ENCODE peak calls at places on chromosomes 6 and 20, in five cellular contexts. One of them, this sample, is unnamed.

GRCh38 chr6:134317471-134318131 is at the start of gene SGK1:
- DNase-seq in nephron progenitor cell: peak
- DNase-seq in AG04450: no peak
- DNase-seq in colonic mucosa: no peak
- DNase-seq in GM10248: peak
- DNase-seq in this sample: peak

GRCh38 chr6:79610301-79611009 is 20.7 kb upstream of the SH3BGRL2 start:
- DNase-seq in nephron progenitor cell: no peak
- DNase-seq in AG04450: no peak
- DNase-seq in colonic mucosa: no peak
- DNase-seq in GM10248: no peak
- DNase-seq in this sample: no peak

GRCh38 chr6:144379356-144379755 is 94.2 kb downstream of the UTRN start:
- DNase-seq in nephron progenitor cell: no peak
- DNase-seq in AG04450: peak
- DNase-seq in colonic mucosa: no peak
- DNase-seq in GM10248: no peak
- DNase-seq in this sample: no peak

GRCh38 chr6:11078266-11078665 is 15.4 kb upstream of the SMIM13 start:
- DNase-seq in nephron progenitor cell: no peak
- DNase-seq in AG04450: no peak
- DNase-seq in colonic mucosa: no peak
- DNase-seq in GM10248: no peak
- DNase-seq in this sample: no peak

GRCh38 chr20:189611-190010 is at the start of gene DEFB128:
- DNase-seq in nephron progenitor cell: no peak
- DNase-seq in AG04450: no peak
- DNase-seq in colonic mucosa: no peak
- DNase-seq in GM10248: no peak
- DNase-seq in this sample: no peak

GRCh38 chr6:141744194-141744925 is 388.4 kb upstream of the GJE1 start:
- DNase-seq in nephron progenitor cell: no peak
- DNase-seq in AG04450: no peak
- DNase-seq in colonic mucosa: no peak
- DNase-seq in GM10248: no peak
- DNase-seq in this sample: no peak

GRCh38 chr6:113847435-113847834 is 9.7 kb upstream of the MARCKS start:
- DNase-seq in nephron progenitor cell: no peak
- DNase-seq in AG04450: no peak
- DNase-seq in colonic mucosa: no peak
- DNase-seq in GM10248: no peak
- DNase-seq in this sample: no peak

GRCh38 chr20:53057579-53057978 is 85.4 kb downstream of the TSHZ2 start:
- DNase-seq in nephron progenitor cell: no peak
- DNase-seq in AG04450: no peak
- DNase-seq in colonic mucosa: no peak
- DNase-seq in GM10248: no peak
- DNase-seq in this sample: no peak

GRCh38 chr20:32480361-32481199 is 104.6 kb downstream of the NOL4L start:
- DNase-seq in nephron progenitor cell: no peak
- DNase-seq in AG04450: no peak
- DNase-seq in colonic mucosa: peak
- DNase-seq in GM10248: no peak
- DNase-seq in this sample: no peak

GRCh38 chr6:14732845-14733757 is 512.8 kb upstream of the JARID2 start:
- DNase-seq in nephron progenitor cell: no peak
- DNase-seq in AG04450: no peak
- DNase-seq in colonic mucosa: no peak
- DNase-seq in GM10248: no peak
- DNase-seq in this sample: no peak

GRCh38 chr6:30741789-30742315 is 635 bp downstream of the FLOT1 start:
- DNase-seq in nephron progenitor cell: no peak
- DNase-seq in AG04450: no peak
- DNase-seq in colonic mucosa: no peak
- DNase-seq in GM10248: no peak
- DNase-seq in this sample: no peak

GRCh38 chr6:41477572-41477971 is 68.6 kb upstream of the FOXP4 start:
- DNase-seq in nephron progenitor cell: no peak
- DNase-seq in AG04450: no peak
- DNase-seq in colonic mucosa: no peak
- DNase-seq in GM10248: no peak
- DNase-seq in this sample: no peak

GRCh38 chr6:39050453-39051112 is 2.0 kb downstream of the GLP1R start:
- DNase-seq in nephron progenitor cell: no peak
- DNase-seq in AG04450: no peak
- DNase-seq in colonic mucosa: no peak
- DNase-seq in GM10248: no peak
- DNase-seq in this sample: no peak

DNA sequence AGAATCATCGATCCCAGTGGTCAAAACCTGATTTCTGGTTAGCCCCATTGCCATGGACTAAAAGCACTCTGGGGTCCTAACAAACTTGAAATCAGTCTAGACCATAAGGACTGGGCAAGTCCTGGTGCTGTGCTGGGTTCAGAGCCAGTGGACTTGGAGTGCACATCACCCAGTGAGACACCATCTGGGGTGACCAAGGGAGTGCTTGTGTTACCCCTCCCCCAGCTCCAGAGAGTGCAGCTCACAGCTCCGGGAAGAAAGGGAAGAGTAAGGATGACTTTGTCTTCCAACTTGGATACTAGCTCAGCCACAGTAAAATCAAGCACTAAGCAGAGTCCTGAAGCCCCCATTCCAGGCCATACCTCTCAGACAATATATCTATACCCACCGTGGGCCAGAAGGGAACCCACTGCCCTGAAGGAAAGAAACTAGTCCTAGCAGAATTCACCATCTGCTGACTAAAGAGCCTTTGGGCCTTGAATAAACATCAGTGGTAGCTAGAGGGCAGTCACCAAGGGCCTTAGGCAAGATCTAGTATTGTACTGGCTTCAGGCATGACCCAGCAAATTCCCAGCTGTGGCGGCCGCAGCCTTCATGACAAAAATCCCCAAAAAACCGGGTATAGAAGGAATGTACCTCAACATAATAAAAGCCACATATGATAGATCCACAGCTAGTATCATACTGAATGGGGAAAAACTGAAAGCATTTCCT is 153.5 kb upstream of the OGFRL1 start:
- DNase-seq in nephron progenitor cell: no peak
- DNase-seq in AG04450: no peak
- DNase-seq in colonic mucosa: no peak
- DNase-seq in GM10248: no peak
- DNase-seq in this sample: no peak
- TF ChIP-seq CTCF in nephron progenitor cell: no peak
- TF ChIP-seq CTCF in AG04450: no peak
- TF ChIP-seq CTCF in colonic mucosa: no peak
- TF ChIP-seq CTCF in GM10248: no peak
- TF ChIP-seq CTCF in this sample: no peak

GRCh38 chr6:165976705-165977104 is 190.9 kb downstream of the TBXT start:
- DNase-seq in nephron progenitor cell: no peak
- DNase-seq in AG04450: no peak
- DNase-seq in colonic mucosa: no peak
- DNase-seq in GM10248: no peak
- DNase-seq in this sample: no peak
- TF ChIP-seq CTCF in nephron progenitor cell: no peak
- TF ChIP-seq CTCF in AG04450: no peak
- TF ChIP-seq CTCF in colonic mucosa: no peak
- TF ChIP-seq CTCF in GM10248: no peak
- TF ChIP-seq CTCF in this sample: no peak

DNA sequence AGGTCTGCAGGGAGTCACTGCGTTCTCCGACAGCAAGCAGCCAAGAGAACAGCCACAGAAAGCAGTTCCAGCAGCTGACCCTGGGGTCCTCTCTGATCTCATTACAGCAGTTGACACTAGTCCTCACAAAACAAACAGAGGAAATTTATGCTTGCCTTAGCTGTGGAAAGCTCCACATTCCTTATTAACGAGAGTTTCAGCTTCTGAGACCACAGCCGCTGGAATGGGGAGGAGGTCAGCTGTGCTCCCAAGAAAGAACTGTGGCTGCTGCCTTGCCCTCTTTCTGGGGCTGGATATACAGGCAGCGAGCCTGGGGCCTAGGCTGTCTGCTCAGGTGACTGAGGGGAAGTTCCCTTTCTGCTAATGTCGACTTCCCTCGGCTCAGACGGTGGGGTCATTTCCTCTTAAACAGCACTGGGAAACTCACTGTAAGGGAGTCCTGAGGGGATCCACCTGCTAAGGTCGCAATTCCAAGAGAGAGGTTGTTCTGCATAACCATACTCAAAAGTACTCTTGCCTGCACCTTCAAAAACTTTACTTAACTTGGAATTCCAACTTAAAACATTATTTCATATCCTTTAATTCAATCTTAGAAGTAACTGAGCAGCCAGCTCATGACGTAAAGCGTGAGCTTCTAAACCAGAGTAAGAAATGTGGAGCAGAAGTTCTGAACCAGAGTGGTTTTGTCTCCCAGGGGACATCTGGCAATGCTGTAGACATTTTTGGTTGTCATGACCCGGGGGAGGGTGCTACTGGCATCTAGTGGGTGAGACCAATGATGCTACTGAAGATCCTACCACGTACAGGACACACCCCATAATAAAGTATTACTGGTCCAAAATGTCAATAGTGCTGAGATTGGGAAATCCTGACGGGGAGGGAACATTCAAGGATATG is 80.3 kb downstream of the BACH2 start:
- DNase-seq in nephron progenitor cell: peak
- DNase-seq in AG04450: no peak
- DNase-seq in colonic mucosa: peak
- DNase-seq in GM10248: no peak
- DNase-seq in this sample: no peak
- TF ChIP-seq CTCF in nephron progenitor cell: no peak
- TF ChIP-seq CTCF in AG04450: no peak
- TF ChIP-seq CTCF in colonic mucosa: no peak
- TF ChIP-seq CTCF in GM10248: no peak
- TF ChIP-seq CTCF in this sample: no peak

DNA sequence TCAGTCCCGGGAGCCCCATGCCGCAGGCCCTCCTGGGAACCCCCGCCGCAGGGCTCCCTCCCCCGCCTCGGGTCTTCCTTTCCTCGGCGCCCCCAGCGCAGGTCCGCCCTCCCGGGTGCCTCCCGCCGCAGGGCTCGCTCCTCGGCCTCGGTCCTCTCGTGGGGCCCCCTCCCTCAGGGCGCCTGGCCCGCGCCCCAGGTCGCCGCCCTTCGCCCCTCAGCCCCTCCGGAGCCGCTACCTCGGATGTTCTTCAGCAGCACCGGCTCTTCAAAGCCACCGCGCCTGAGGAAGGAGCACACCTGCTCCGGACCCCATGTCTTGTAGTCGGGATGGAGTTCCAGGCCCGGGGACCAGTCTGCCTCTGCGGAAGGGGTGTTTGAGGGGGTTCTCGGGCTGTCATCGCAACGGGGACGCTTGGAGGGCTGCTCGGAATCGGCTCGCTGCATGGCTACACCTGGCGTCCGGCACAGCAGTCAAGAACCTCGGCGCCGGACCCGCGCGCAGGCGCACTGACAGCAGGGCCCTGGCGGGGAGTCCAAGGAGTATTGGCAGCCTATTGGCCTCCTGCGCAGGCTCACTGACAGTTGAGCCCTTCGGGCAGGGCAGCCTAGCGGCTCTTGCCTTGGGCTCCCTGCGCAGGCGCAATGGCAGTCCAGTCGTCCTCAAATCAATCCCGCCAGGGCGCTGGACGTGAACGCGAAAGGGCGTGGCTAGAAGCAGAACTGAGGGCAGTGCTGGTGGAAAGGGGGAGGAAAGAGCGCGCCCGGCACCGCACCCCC is at the start of gene SAMHD1:
- DNase-seq in nephron progenitor cell: peak
- DNase-seq in AG04450: peak
- DNase-seq in colonic mucosa: peak
- DNase-seq in GM10248: peak
- DNase-seq in this sample: peak
- TF ChIP-seq CTCF in nephron progenitor cell: no peak
- TF ChIP-seq CTCF in AG04450: no peak
- TF ChIP-seq CTCF in colonic mucosa: no peak
- TF ChIP-seq CTCF in GM10248: no peak
- TF ChIP-seq CTCF in this sample: no peak

DNA sequence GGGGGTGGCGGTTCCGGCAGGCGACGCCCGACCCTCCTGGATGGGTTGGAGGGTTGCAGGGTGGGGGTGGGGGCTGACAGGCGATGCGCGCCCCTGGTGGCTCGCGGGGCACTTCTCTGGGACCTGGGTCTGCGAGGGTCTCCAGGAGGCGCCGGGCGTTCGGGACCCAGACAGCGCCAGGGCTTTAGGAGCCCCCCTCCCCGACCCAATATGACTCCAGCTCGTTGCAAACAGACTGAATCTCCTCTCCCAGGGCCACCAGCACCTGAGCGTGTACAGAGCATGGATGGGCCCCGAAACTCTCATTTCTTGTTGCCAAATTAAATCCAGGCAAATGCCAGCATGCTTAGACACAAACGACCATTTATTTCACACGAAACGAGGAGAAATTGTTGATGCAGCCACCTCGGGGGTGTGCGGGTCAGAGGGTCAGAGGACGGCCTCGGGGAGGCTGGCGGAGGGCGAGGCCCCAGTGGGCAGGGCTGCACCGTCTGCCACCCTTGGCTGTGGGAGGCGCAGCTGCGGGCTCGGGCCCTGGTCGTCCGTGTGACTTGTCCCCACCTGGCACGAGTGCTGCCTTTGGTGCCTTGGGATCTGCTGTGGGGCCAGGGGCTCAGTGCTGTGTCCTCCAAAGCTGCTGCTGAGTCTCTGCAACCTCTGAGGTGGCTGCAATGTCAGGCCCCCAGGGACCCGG is 20.9 kb upstream of the GATA5 start:
- DNase-seq in nephron progenitor cell: peak
- DNase-seq in AG04450: no peak
- DNase-seq in colonic mucosa: no peak
- DNase-seq in GM10248: peak
- DNase-seq in this sample: peak
- TF ChIP-seq CTCF in nephron progenitor cell: peak
- TF ChIP-seq CTCF in AG04450: peak
- TF ChIP-seq CTCF in colonic mucosa: peak
- TF ChIP-seq CTCF in GM10248: peak
- TF ChIP-seq CTCF in this sample: peak

This sample was measured in neural crest cell.